ENCODE peak calls at places on chromosomes 2 and 18, in nine cellular contexts. One of them, this sample, is unnamed.

GRCh38 chr2:10297950-10298349 is 4.8 kb upstream of the HPCAL1 start:
- DNase-seq in nephron progenitor cell: no peak
- DNase-seq in hypothalamus: no peak
- DNase-seq in sigmoid colon: peak
- DNase-seq in stimulated activated CD8-positive, alpha-beta memory T cell treated with anti-CD3 and anti-CD28 coated beads, Interleukin-15, amount 100 ng/mL, for 4 hours: peak
- DNase-seq in T-helper 2 cell: peak
- DNase-seq in NCI-H748 treated with DMSO at 0.1 percent for 48 hours: no peak
- DNase-seq in HS-5: peak
- DNase-seq in RCC 7860: peak
- DNase-seq in this sample: peak

GRCh38 chr18:48826806-48827205 is 124.0 kb downstream of the SMAD7 start:
- DNase-seq in T-helper 2 cell: no peak
- DNase-seq in RCC 7860: no peak
- DNase-seq in nephron progenitor cell: no peak
- DNase-seq in stimulated activated CD8-positive, alpha-beta memory T cell treated with anti-CD3 and anti-CD28 coated beads, Interleukin-15, amount 100 ng/mL, for 4 hours: no peak
- DNase-seq in NCI-H748 treated with DMSO at 0.1 percent for 48 hours: no peak
- DNase-seq in sigmoid colon: peak
- DNase-seq in HS-5: no peak
- DNase-seq in hypothalamus: no peak
- DNase-seq in this sample: no peak

GRCh38 chr18:55529581-55529980 is 58.4 kb downstream of the TCF4 start:
- DNase-seq in NCI-H748 treated with DMSO at 0.1 percent for 48 hours: no peak
- DNase-seq in RCC 7860: no peak
- DNase-seq in hypothalamus: no peak
- DNase-seq in stimulated activated CD8-positive, alpha-beta memory T cell treated with anti-CD3 and anti-CD28 coated beads, Interleukin-15, amount 100 ng/mL, for 4 hours: no peak
- DNase-seq in HS-5: no peak
- DNase-seq in sigmoid colon: no peak
- DNase-seq in T-helper 2 cell: no peak
- DNase-seq in nephron progenitor cell: no peak
- DNase-seq in this sample: no peak

GRCh38 chr2:3163401-3163800 is 214.2 kb downstream of the EIPR1 start:
- DNase-seq in HS-5: no peak
- DNase-seq in stimulated activated CD8-positive, alpha-beta memory T cell treated with anti-CD3 and anti-CD28 coated beads, Interleukin-15, amount 100 ng/mL, for 4 hours: no peak
- DNase-seq in RCC 7860: no peak
- DNase-seq in sigmoid colon: no peak
- DNase-seq in hypothalamus: no peak
- DNase-seq in T-helper 2 cell: no peak
- DNase-seq in nephron progenitor cell: no peak
- DNase-seq in NCI-H748 treated with DMSO at 0.1 percent for 48 hours: no peak
- DNase-seq in this sample: no peak

GRCh38 chr18:62088146-62088545 is 98.7 kb downstream of the PIGN start:
- DNase-seq in RCC 7860: no peak
- DNase-seq in hypothalamus: no peak
- DNase-seq in sigmoid colon: no peak
- DNase-seq in nephron progenitor cell: no peak
- DNase-seq in NCI-H748 treated with DMSO at 0.1 percent for 48 hours: no peak
- DNase-seq in HS-5: no peak
- DNase-seq in T-helper 2 cell: no peak
- DNase-seq in stimulated activated CD8-positive, alpha-beta memory T cell treated with anti-CD3 and anti-CD28 coated beads, Interleukin-15, amount 100 ng/mL, for 4 hours: no peak
- DNase-seq in this sample: no peak

GRCh38 chr2:135151615-135152014 is 99.5 kb downstream of the RAB3GAP1 start:
- DNase-seq in stimulated activated CD8-positive, alpha-beta memory T cell treated with anti-CD3 and anti-CD28 coated beads, Interleukin-15, amount 100 ng/mL, for 4 hours: no peak
- DNase-seq in nephron progenitor cell: no peak
- DNase-seq in T-helper 2 cell: no peak
- DNase-seq in RCC 7860: no peak
- DNase-seq in sigmoid colon: no peak
- DNase-seq in HS-5: no peak
- DNase-seq in hypothalamus: no peak
- DNase-seq in NCI-H748 treated with DMSO at 0.1 percent for 48 hours: no peak
- DNase-seq in this sample: no peak

GRCh38 chr2:168545439-168546082 is 89.5 kb downstream of the CERS6 start:
- DNase-seq in T-helper 2 cell: no peak
- DNase-seq in nephron progenitor cell: no peak
- DNase-seq in HS-5: peak
- DNase-seq in hypothalamus: no peak
- DNase-seq in stimulated activated CD8-positive, alpha-beta memory T cell treated with anti-CD3 and anti-CD28 coated beads, Interleukin-15, amount 100 ng/mL, for 4 hours: no peak
- DNase-seq in NCI-H748 treated with DMSO at 0.1 percent for 48 hours: peak
- DNase-seq in RCC 7860: peak
- DNase-seq in sigmoid colon: no peak
- DNase-seq in this sample: no peak

GRCh38 chr2:44392338-44392943 is 30.7 kb downstream of the CAMKMT start:
- DNase-seq in HS-5: peak
- DNase-seq in T-helper 2 cell: peak
- DNase-seq in sigmoid colon: no peak
- DNase-seq in NCI-H748 treated with DMSO at 0.1 percent for 48 hours: peak
- DNase-seq in nephron progenitor cell: peak
- DNase-seq in stimulated activated CD8-positive, alpha-beta memory T cell treated with anti-CD3 and anti-CD28 coated beads, Interleukin-15, amount 100 ng/mL, for 4 hours: no peak
- DNase-seq in RCC 7860: no peak
- DNase-seq in hypothalamus: peak
- DNase-seq in this sample: no peak

GRCh38 chr18:54877076-54877475 is 48.8 kb downstream of the RAB27B start:
- DNase-seq in T-helper 2 cell: no peak
- DNase-seq in HS-5: no peak
- DNase-seq in NCI-H748 treated with DMSO at 0.1 percent for 48 hours: no peak
- DNase-seq in hypothalamus: no peak
- DNase-seq in stimulated activated CD8-positive, alpha-beta memory T cell treated with anti-CD3 and anti-CD28 coated beads, Interleukin-15, amount 100 ng/mL, for 4 hours: no peak
- DNase-seq in sigmoid colon: no peak
- DNase-seq in RCC 7860: no peak
- DNase-seq in nephron progenitor cell: no peak
- DNase-seq in this sample: no peak

This sample was measured in T-helper 22 cell.